ENCODE peak calls at places on chromosome 17, in four cellular contexts. T is K562, V is H1, Z is SK-N-SH. F is an unnamed sample.

GRCh38 chr17:10172241-10172741 is 26.1 kb downstream of the GAS7 start:
- DNase-seq in T (no peak), V (no peak), Z (no peak), F (no peak)

GRCh38 chr17:20191066-20191465 is 181.9 kb downstream of the SPECC1 start:
- DNase-seq in T (no peak), Z (no peak), V (no peak), F (no peak)

GRCh38 chr17:69864531-69864930 is 210.5 kb upstream of the KCNJ16 start:
- DNase-seq in V (no peak), T (no peak), Z (no peak), F (no peak)

GRCh38 chr17:79171152-79171551 is 96.5 kb downstream of the ENGASE start:
- DNase-seq in V (no peak), Z (peak), T (no peak), F (no peak)

GRCh38 chr17:80861360-80861861 is 130.2 kb upstream of the CHMP6 start:
- DNase-seq in Z (peak), V (no peak), T (no peak), F (no peak)

GRCh38 chr17:52158450-52159042 is at the start of gene CA10:
- DNase-seq in T (no peak), Z (peak), V (peak), F (peak)

GRCh38 chr17:14882131-14882530 is 383.0 kb downstream of the PMP22 start:
- DNase-seq in T (no peak), V (no peak), Z (no peak), F (no peak)

GRCh38 chr17:66021757-66022156 is 170.2 kb downstream of the CEP112 start:
- DNase-seq in T (no peak), V (no peak), Z (no peak), F (no peak)

GRCh38 chr17:77613627-77614026 is 344.9 kb upstream of the TNRC6C start:
- DNase-seq in Z (no peak), V (no peak), T (no peak), F (no peak)
- TF ChIP-seq TEAD4 in Z (no peak), V (no peak), T (no peak), F (no peak)

GRCh38 chr17:12691173-12691572 is 25.5 kb downstream of the MYOCD start:
- DNase-seq in V (no peak), Z (no peak), T (no peak), F (no peak)
- TF ChIP-seq TEAD4 in V (no peak), Z (no peak), T (no peak), F (no peak)

DNA sequence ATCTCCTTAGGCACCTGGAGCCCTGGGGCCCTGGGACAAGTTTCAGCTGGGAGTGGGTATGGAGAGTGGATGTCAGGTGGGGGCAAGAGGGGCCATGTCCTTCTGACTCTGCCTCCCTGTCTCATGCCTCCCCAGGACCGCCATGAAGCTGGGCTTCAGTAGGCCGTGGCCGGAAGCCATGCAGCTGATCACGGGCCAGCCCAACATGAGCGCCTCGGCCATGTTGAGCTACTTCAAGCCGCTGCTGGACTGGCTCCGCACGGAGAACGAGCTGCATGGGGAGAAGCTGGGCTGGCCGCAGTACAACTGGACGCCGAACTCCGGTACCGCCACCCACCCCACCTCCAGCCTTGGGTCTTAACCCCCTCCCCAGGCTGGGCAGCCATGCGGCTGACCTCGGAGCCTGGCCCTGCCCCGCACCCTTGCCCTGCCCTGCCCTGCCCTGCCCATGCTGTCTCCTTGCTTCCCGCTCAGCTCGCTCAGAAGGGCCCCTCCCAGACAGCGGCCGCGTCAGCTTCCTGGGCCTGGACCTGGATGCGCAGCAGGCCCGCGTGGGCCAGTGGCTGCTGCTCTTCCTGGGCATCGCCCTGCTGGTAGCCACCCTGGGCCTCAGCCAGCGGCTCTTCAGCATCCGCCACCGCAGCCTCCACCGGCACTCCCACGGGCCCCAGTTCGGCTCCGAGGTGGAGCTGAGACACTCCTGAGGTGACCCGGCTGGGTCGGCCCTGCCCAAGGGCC is 20.0 kb downstream of the ACE start:
- DNase-seq in T (no peak), V (no peak), Z (no peak), F (no peak)
- TF ChIP-seq TEAD4 in T (no peak), V (no peak), Z (no peak), F (no peak)

GRCh38 chr17:43020789-43021738 is 1.1 kb downstream of the VAT1 start:
- DNase-seq in T (peak), V (peak), Z (peak), F (peak)
- TF ChIP-seq TEAD4 in T (peak), V (no peak), Z (no peak), F (no peak)

F was measured in WTC11.